ENCODE peak calls at places on chromosomes 7 and 10, in nine cellular contexts. A is right cardiac atrium; D is effector memory CD8-positive, alpha-beta T cell; V is stimulated activated CD8-positive, alpha-beta memory T cell treated with anti-CD3 and anti-CD28 coated beads, Interleukin-15, amount 100 ng/mL, for 1 hour; E is HEK293T; G is activated CD4-positive, alpha-beta T cell treated with anti-CD3 and anti-CD28 coated beads, Interleukin-2, amount 50 U/mL, for 1 hour; L is HS-5; F is ELR; C is AML-193. M is an unnamed sample.

GRCh38 chr10:4511559-4511958 is 314.4 kb upstream of the AKR1E2 start:
- DNase-seq in A (no peak), D (no peak), V (no peak), E (no peak), G (no peak), L (no peak), F (no peak), C (no peak), M (no peak)

GRCh38 chr10:116511365-116511764 is 34.4 kb upstream of the PNLIP start:
- DNase-seq in A (no peak), D (no peak), V (no peak), E (no peak), G (no peak), L (no peak), F (no peak), C (no peak), M (no peak)

GRCh38 chr10:118045842-118046490 is 775 bp downstream of the RAB11FIP2 start:
- DNase-seq in A (peak), D (peak), V (peak), E (peak), G (peak), L (peak), F (peak), C (no peak), M (no peak)

GRCh38 chr10:92839191-92840085 is 8.9 kb upstream of the EXOC6 start:
- DNase-seq in A (peak), D (peak), V (no peak), E (peak), G (peak), L (no peak), F (peak), C (no peak), M (peak)

GRCh38 chr7:155483868-155484325 is 26.0 kb downstream of the EN2 start:
- DNase-seq in A (no peak), D (no peak), V (no peak), E (no peak), G (no peak), L (no peak), F (no peak), C (no peak), M (peak)

GRCh38 chr10:34111179-34111578 is 703.9 kb downstream of the PARD3 start:
- DNase-seq in A (no peak), D (no peak), V (no peak), E (no peak), G (no peak), L (no peak), F (no peak), C (no peak), M (no peak)

GRCh38 chr7:95527033-95527775 is 41.5 kb downstream of the ASB4 start:
- DNase-seq in A (peak), D (no peak), V (no peak), E (peak), G (no peak), L (no peak), F (peak), C (peak), M (no peak)

GRCh38 chr7:2214636-2215035 is 18.1 kb downstream of the MAD1L1 start:
- DNase-seq in A (no peak), D (no peak), V (no peak), E (no peak), G (no peak), L (no peak), F (no peak), C (no peak), M (no peak)

GRCh38 chr7:137668404-137668803 is 178.4 kb downstream of the DGKI start:
- DNase-seq in A (no peak), D (no peak), V (no peak), E (no peak), G (no peak), L (no peak), F (no peak), C (no peak), M (no peak)

GRCh38 chr7:23067271-23067670 is 38.3 kb upstream of the KLHL7 start:
- DNase-seq in A (no peak), D (no peak), V (no peak), E (no peak), G (no peak), L (no peak), F (no peak), C (no peak), M (no peak)

GRCh38 chr7:134854816-134855215 is 75.4 kb downstream of the CALD1 start:
- DNase-seq in A (no peak), D (no peak), V (no peak), E (no peak), G (no peak), L (no peak), F (peak), C (no peak), M (no peak)

GRCh38 chr7:1474736-1475135 is 15.5 kb upstream of the MICALL2 start:
- DNase-seq in A (no peak), D (no peak), V (no peak), E (no peak), G (no peak), L (no peak), F (no peak), C (no peak), M (no peak)

GRCh38 chr10:132850896-132851295 is 64.9 kb upstream of the NKX6-2 start:
- DNase-seq in A (no peak), D (no peak), V (no peak), E (no peak), G (no peak), L (no peak), F (no peak), C (no peak), M (no peak)

GRCh38 chr7:82600601-82601000 is 157.0 kb upstream of the CACNA2D1 start:
- DNase-seq in A (no peak), D (no peak), V (no peak), E (no peak), G (no peak), L (no peak), F (peak), C (no peak), M (no peak)

GRCh38 chr7:76257973-76258372 is 44.5 kb upstream of the HSPB1 start:
- DNase-seq in A (no peak), D (no peak), V (no peak), E (no peak), G (no peak), L (no peak), F (no peak), C (no peak), M (no peak)

GRCh38 chr7:73770002-73770859 is at the start of gene CLDN3:
- DNase-seq in A (no peak), D (no peak), V (no peak), E (no peak), G (peak), L (no peak), F (peak), C (no peak), M (no peak)

GRCh38 chr7:81482600-81483186 is 287.2 kb downstream of the HGF start:
- DNase-seq in A (no peak), D (no peak), V (no peak), E (no peak), G (no peak), L (no peak), F (peak), C (peak), M (no peak)

GRCh38 chr7:138842111-138842510 is 44.1 kb upstream of the ATP6V0A4 start:
- DNase-seq in A (no peak), D (no peak), V (no peak), E (no peak), G (no peak), L (peak), F (peak), C (no peak), M (no peak)

GRCh38 chr7:81331061-81332018 is 412.5 kb upstream of the SEMA3C start:
- DNase-seq in A (no peak), D (no peak), V (no peak), E (no peak), G (no peak), L (no peak), F (peak), C (no peak), M (no peak)

GRCh38 chr7:28618383-28618782 is 206.1 kb downstream of the CREB5 start:
- DNase-seq in A (no peak), D (no peak), V (no peak), E (peak), G (no peak), L (no peak), F (no peak), C (no peak), M (no peak)

GRCh38 chr7:5564894-5565293 is 141.3 kb upstream of the TNRC18 start:
- DNase-seq in A (no peak), D (no peak), V (no peak), E (no peak), G (no peak), L (no peak), F (no peak), C (no peak), M (no peak)

GRCh38 chr7:117072620-117073118 is 119.4 kb downstream of the ST7 start:
- DNase-seq in A (peak), D (no peak), V (no peak), E (no peak), G (no peak), L (no peak), F (no peak), C (peak), M (peak)

GRCh38 chr7:100604078-100604975 is 2.2 kb downstream of the PCOLCE start:
- DNase-seq in A (peak), D (peak), V (peak), E (peak), G (peak), L (no peak), F (peak), C (peak), M (peak)

GRCh38 chr7:2010551-2011265 is 222.0 kb downstream of the MAD1L1 start:
- DNase-seq in A (peak), D (no peak), V (no peak), E (no peak), G (no peak), L (no peak), F (no peak), C (no peak), M (peak)

GRCh38 chr10:128111686-128112085 is 14.5 kb downstream of the MKI67 start:
- DNase-seq in A (no peak), D (no peak), V (no peak), E (no peak), G (no peak), L (no peak), F (no peak), C (no peak), M (no peak)

GRCh38 chr7:132187391-132187790 is 388.9 kb downstream of the PLXNA4 start:
- DNase-seq in A (no peak), D (no peak), V (no peak), E (no peak), G (no peak), L (no peak), F (no peak), C (no peak), M (no peak)

GRCh38 chr7:23000597-23001360 is 13.2 kb downstream of the HYCC1 start:
- DNase-seq in A (no peak), D (no peak), V (no peak), E (no peak), G (no peak), L (peak), F (peak), C (no peak), M (no peak)

GRCh38 chr10:77177589-77177988 is 460.0 kb downstream of the KCNMA1 start:
- DNase-seq in A (no peak), D (no peak), V (no peak), E (no peak), G (no peak), L (no peak), F (no peak), C (no peak), M (no peak)

GRCh38 chr7:82805527-82805960 is 357.1 kb downstream of the PCLO start:
- DNase-seq in A (no peak), D (no peak), V (no peak), E (no peak), G (no peak), L (peak), F (peak), C (peak), M (no peak)

GRCh38 chr10:3830946-3831345 is 45.9 kb upstream of the KLF6 start:
- DNase-seq in A (no peak), D (no peak), V (no peak), E (no peak), G (no peak), L (no peak), F (no peak), C (no peak), M (no peak)

GRCh38 chr10:106609466-106609865 is 555.0 kb downstream of the SORCS1 start:
- DNase-seq in A (no peak), D (no peak), V (no peak), E (no peak), G (no peak), L (no peak), F (peak), C (no peak), M (no peak)

GRCh38 chr7:88357794-88358533 is 51.3 kb upstream of the STEAP4 start:
- DNase-seq in A (no peak), D (no peak), V (no peak), E (no peak), G (no peak), L (no peak), F (peak), C (peak), M (no peak)

GRCh38 chr10:121791761-121792160 is 136.1 kb downstream of the ATE1 start:
- DNase-seq in A (no peak), D (no peak), V (no peak), E (no peak), G (no peak), L (no peak), F (no peak), C (no peak), M (no peak)

GRCh38 chr10:93333278-93333978 is 148.7 kb downstream of the MYOF start:
- DNase-seq in A (no peak), D (no peak), V (no peak), E (no peak), G (no peak), L (no peak), F (no peak), C (no peak), M (no peak)

GRCh38 chr10:117441812-117442443 is 66.7 kb upstream of the PDZD8 start:
- DNase-seq in A (no peak), D (no peak), V (no peak), E (no peak), G (no peak), L (peak), F (peak), C (peak), M (no peak)

M was measured in left ventricle myocardium inferior.